ENCODE peak calls at places on chromosomes 12 and 14, in ten cellular contexts. One of them, this sample, is unnamed.

GRCh38 chr12:39071611-39072010 is 166.2 kb upstream of the CPNE8 start:
- DNase-seq in mesenchymal stem cell: no peak
- DNase-seq in neural progenitor cell: no peak
- DNase-seq in GM23248: no peak
- DNase-seq in fibroblast of lung: no peak
- DNase-seq in neuronal stem cell: no peak
- DNase-seq in DND-41: no peak
- DNase-seq in PC-3: no peak
- DNase-seq in IMR-90: no peak
- DNase-seq in mesendoderm: no peak
- DNase-seq in this sample: no peak

GRCh38 chr14:96635850-96636249 is 133.7 kb downstream of the PAPOLA start:
- DNase-seq in mesenchymal stem cell: no peak
- DNase-seq in neural progenitor cell: no peak
- DNase-seq in GM23248: no peak
- DNase-seq in fibroblast of lung: no peak
- DNase-seq in neuronal stem cell: no peak
- DNase-seq in DND-41: no peak
- DNase-seq in PC-3: peak; percentile 19
- DNase-seq in IMR-90: no peak
- DNase-seq in mesendoderm: no peak
- DNase-seq in this sample: no peak

GRCh38 chr12:23093488-23093887 is 468.5 kb downstream of the ETNK1 start:
- DNase-seq in mesenchymal stem cell: no peak
- DNase-seq in neural progenitor cell: no peak
- DNase-seq in GM23248: no peak
- DNase-seq in fibroblast of lung: peak; percentile 46
- DNase-seq in neuronal stem cell: no peak
- DNase-seq in DND-41: no peak
- DNase-seq in PC-3: no peak
- DNase-seq in IMR-90: peak; percentile 9
- DNase-seq in mesendoderm: no peak
- DNase-seq in this sample: no peak

GRCh38 chr12:6559500-6559899 is 3.7 kb upstream of the IFFO1 start:
- DNase-seq in mesenchymal stem cell: no peak
- DNase-seq in neural progenitor cell: no peak
- DNase-seq in GM23248: no peak
- DNase-seq in fibroblast of lung: no peak
- DNase-seq in neuronal stem cell: no peak
- DNase-seq in DND-41: no peak
- DNase-seq in PC-3: no peak
- DNase-seq in IMR-90: no peak
- DNase-seq in mesendoderm: no peak
- DNase-seq in this sample: no peak

GRCh38 chr14:74618078-74618952 is 6.3 kb upstream of the LTBP2 start:
- DNase-seq in mesenchymal stem cell: peak; percentile 91
- DNase-seq in neural progenitor cell: no peak
- DNase-seq in GM23248: peak; percentile 85
- DNase-seq in fibroblast of lung: peak; percentile 70
- DNase-seq in neuronal stem cell: no peak
- DNase-seq in DND-41: peak; percentile 67
- DNase-seq in PC-3: peak; percentile 93
- DNase-seq in IMR-90: peak; percentile 74
- DNase-seq in mesendoderm: peak; percentile 70
- DNase-seq in this sample: peak; percentile 57

GRCh38 chr12:104201238-104202001 is 14.2 kb upstream of the TXNRD1 start:
- DNase-seq in mesenchymal stem cell: peak; percentile 74
- DNase-seq in neural progenitor cell: peak; percentile 77
- DNase-seq in GM23248: peak; percentile 70
- DNase-seq in fibroblast of lung: peak; percentile 81
- DNase-seq in neuronal stem cell: peak; percentile 62
- DNase-seq in DND-41: peak; percentile 55
- DNase-seq in PC-3: peak; percentile 84
- DNase-seq in IMR-90: peak; percentile 72
- DNase-seq in mesendoderm: peak; percentile 82
- DNase-seq in this sample: peak; percentile 85

GRCh38 chr14:74563621-74564159 is 48.3 kb downstream of the LTBP2 start:
- DNase-seq in mesenchymal stem cell: no peak
- DNase-seq in neural progenitor cell: no peak
- DNase-seq in GM23248: no peak
- DNase-seq in fibroblast of lung: no peak
- DNase-seq in neuronal stem cell: no peak
- DNase-seq in DND-41: no peak
- DNase-seq in PC-3: no peak
- DNase-seq in IMR-90: peak; percentile 31
- DNase-seq in mesendoderm: no peak
- DNase-seq in this sample: no peak

GRCh38 chr14:93857500-93857899 is 69.2 kb upstream of the PRIMA1 start:
- DNase-seq in mesenchymal stem cell: no peak
- DNase-seq in neural progenitor cell: peak; percentile 47
- DNase-seq in GM23248: no peak
- DNase-seq in fibroblast of lung: no peak
- DNase-seq in neuronal stem cell: no peak
- DNase-seq in DND-41: no peak
- DNase-seq in PC-3: no peak
- DNase-seq in IMR-90: no peak
- DNase-seq in mesendoderm: peak; percentile 65
- DNase-seq in this sample: peak; percentile 79

GRCh38 chr14:82720931-82721330 is 1187.3 kb upstream of the SEL1L start:
- DNase-seq in mesenchymal stem cell: no peak
- DNase-seq in neural progenitor cell: peak; percentile 5
- DNase-seq in GM23248: no peak
- DNase-seq in fibroblast of lung: no peak
- DNase-seq in neuronal stem cell: no peak
- DNase-seq in DND-41: no peak
- DNase-seq in PC-3: no peak
- DNase-seq in IMR-90: no peak
- DNase-seq in mesendoderm: peak; percentile 2
- DNase-seq in this sample: peak; percentile 52

GRCh38 chr12:22410497-22410896 is 76.0 kb upstream of the ST8SIA1 start:
- DNase-seq in mesenchymal stem cell: no peak
- DNase-seq in neural progenitor cell: no peak
- DNase-seq in GM23248: no peak
- DNase-seq in fibroblast of lung: no peak
- DNase-seq in neuronal stem cell: no peak
- DNase-seq in DND-41: no peak
- DNase-seq in PC-3: peak; percentile 93
- DNase-seq in IMR-90: no peak
- DNase-seq in mesendoderm: peak; percentile 2
- DNase-seq in this sample: no peak

GRCh38 chr12:132557969-132558856 is 52.2 kb downstream of the LRCOL1 start:
- DNase-seq in mesenchymal stem cell: no peak
- DNase-seq in neural progenitor cell: no peak
- DNase-seq in GM23248: no peak
- DNase-seq in fibroblast of lung: no peak
- DNase-seq in neuronal stem cell: no peak
- DNase-seq in DND-41: no peak
- DNase-seq in PC-3: no peak
- DNase-seq in IMR-90: no peak
- DNase-seq in mesendoderm: peak; percentile 28
- DNase-seq in this sample: no peak

GRCh38 chr12:11545438-11546330 is 103.8 kb upstream of the ETV6 start:
- DNase-seq in mesenchymal stem cell: no peak
- DNase-seq in neural progenitor cell: no peak
- DNase-seq in GM23248: no peak
- DNase-seq in fibroblast of lung: no peak
- DNase-seq in neuronal stem cell: no peak
- DNase-seq in DND-41: peak; percentile 87
- DNase-seq in PC-3: no peak
- DNase-seq in IMR-90: no peak
- DNase-seq in mesendoderm: peak; percentile 58
- DNase-seq in this sample: no peak

GRCh38 chr14:82657186-82657675 is 1123.6 kb upstream of the SEL1L start:
- DNase-seq in mesenchymal stem cell: peak; percentile 9
- DNase-seq in neural progenitor cell: no peak
- DNase-seq in GM23248: no peak
- DNase-seq in fibroblast of lung: no peak
- DNase-seq in neuronal stem cell: no peak
- DNase-seq in DND-41: no peak
- DNase-seq in PC-3: no peak
- DNase-seq in IMR-90: no peak
- DNase-seq in mesendoderm: no peak
- DNase-seq in this sample: no peak

GRCh38 chr12:6917491-6918231 is 3.3 kb downstream of the ENO2 start:
- DNase-seq in mesenchymal stem cell: no peak
- DNase-seq in neural progenitor cell: no peak
- DNase-seq in GM23248: peak; percentile 51
- DNase-seq in fibroblast of lung: no peak
- DNase-seq in neuronal stem cell: no peak
- DNase-seq in DND-41: no peak
- DNase-seq in PC-3: no peak
- DNase-seq in IMR-90: peak; percentile 65
- DNase-seq in mesendoderm: peak; percentile 72
- DNase-seq in this sample: peak; percentile 66

GRCh38 chr14:25518347-25518746 is 468.4 kb upstream of the STXBP6 start:
- DNase-seq in mesenchymal stem cell: no peak
- DNase-seq in neural progenitor cell: peak; percentile 6
- DNase-seq in GM23248: no peak
- DNase-seq in fibroblast of lung: no peak
- DNase-seq in neuronal stem cell: no peak
- DNase-seq in DND-41: no peak
- DNase-seq in PC-3: no peak
- DNase-seq in IMR-90: no peak
- DNase-seq in mesendoderm: peak; percentile 8
- DNase-seq in this sample: no peak

DNA sequence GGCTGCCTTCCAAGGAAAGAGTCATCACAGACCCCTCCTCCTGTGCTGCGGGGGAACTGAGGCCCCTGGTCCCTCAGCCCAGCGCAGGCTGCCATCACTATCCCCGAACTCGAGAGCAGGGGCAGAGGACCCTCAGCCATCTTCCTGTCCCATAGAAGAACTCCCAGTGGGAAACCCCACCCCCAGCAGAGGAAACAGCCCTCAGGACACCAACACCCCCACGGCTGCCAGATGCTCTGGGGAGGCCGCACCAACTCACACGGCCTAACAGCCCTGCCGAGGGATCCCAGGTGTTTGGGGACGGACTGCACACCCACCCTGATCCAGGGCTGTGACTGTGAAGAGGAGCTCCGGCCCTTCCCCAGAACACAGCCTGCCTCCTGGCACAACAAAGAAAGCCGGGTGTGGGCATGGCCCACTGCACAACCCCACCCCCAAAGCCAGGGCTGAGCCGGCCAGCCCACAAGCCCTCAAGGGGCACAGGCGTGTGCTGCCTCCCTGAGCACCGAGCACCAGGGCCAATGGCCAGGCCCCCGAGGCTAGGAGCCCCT is 16.3 kb upstream of the C14orf180 start:
- DNase-seq in mesenchymal stem cell: no peak
- DNase-seq in neural progenitor cell: no peak
- DNase-seq in GM23248: no peak
- DNase-seq in fibroblast of lung: no peak
- DNase-seq in neuronal stem cell: no peak
- DNase-seq in DND-41: no peak
- DNase-seq in PC-3: no peak
- DNase-seq in IMR-90: no peak
- DNase-seq in mesendoderm: no peak
- DNase-seq in this sample: no peak
- H3K9ac ChIP-seq in mesenchymal stem cell: no peak overlapping the region
- H3K9ac ChIP-seq in neural progenitor cell: no peak overlapping the region
- H3K9ac ChIP-seq in GM23248: no peak overlapping the region
- H3K9ac ChIP-seq in fibroblast of lung: no peak overlapping the region
- H3K9ac ChIP-seq in neuronal stem cell: peak overlapping the region; percentile 60
- H3K9ac ChIP-seq in DND-41: no peak overlapping the region
- H3K9ac ChIP-seq in PC-3: no peak overlapping the region
- H3K9ac ChIP-seq in IMR-90: no peak overlapping the region
- H3K9ac ChIP-seq in mesendoderm: peak overlapping the region; percentile 4
- H3K9ac ChIP-seq in this sample: no peak overlapping the region

GRCh38 chr14:95123895-95124579 is 33.3 kb downstream of the DICER1 start:
- DNase-seq in mesenchymal stem cell: no peak
- DNase-seq in neural progenitor cell: no peak
- DNase-seq in GM23248: no peak
- DNase-seq in fibroblast of lung: no peak
- DNase-seq in neuronal stem cell: no peak
- DNase-seq in DND-41: no peak
- DNase-seq in PC-3: no peak
- DNase-seq in IMR-90: no peak
- DNase-seq in mesendoderm: no peak
- DNase-seq in this sample: no peak
- H3K36me3 ChIP-seq in mesenchymal stem cell: peaks cover 65% of the 10 kb centered on the region
- H3K36me3 ChIP-seq in neural progenitor cell: no peaks in the 10 kb centered on the region
- H3K36me3 ChIP-seq in GM23248: peaks cover 52% of the 10 kb centered on the region
- H3K36me3 ChIP-seq in fibroblast of lung: peaks cover 3% of the 10 kb centered on the region
- H3K36me3 ChIP-seq in neuronal stem cell: peaks cover 92% of the 10 kb centered on the region
- H3K36me3 ChIP-seq in DND-41: peaks cover 88% of the 10 kb centered on the region
- H3K36me3 ChIP-seq in PC-3: peaks cover 24% of the 10 kb centered on the region
- H3K36me3 ChIP-seq in IMR-90: peaks cover 11% of the 10 kb centered on the region
- H3K36me3 ChIP-seq in mesendoderm: peaks cover 1% of the 10 kb centered on the region
- H3K36me3 ChIP-seq in this sample: peaks cover 70% of the 10 kb centered on the region

DNA sequence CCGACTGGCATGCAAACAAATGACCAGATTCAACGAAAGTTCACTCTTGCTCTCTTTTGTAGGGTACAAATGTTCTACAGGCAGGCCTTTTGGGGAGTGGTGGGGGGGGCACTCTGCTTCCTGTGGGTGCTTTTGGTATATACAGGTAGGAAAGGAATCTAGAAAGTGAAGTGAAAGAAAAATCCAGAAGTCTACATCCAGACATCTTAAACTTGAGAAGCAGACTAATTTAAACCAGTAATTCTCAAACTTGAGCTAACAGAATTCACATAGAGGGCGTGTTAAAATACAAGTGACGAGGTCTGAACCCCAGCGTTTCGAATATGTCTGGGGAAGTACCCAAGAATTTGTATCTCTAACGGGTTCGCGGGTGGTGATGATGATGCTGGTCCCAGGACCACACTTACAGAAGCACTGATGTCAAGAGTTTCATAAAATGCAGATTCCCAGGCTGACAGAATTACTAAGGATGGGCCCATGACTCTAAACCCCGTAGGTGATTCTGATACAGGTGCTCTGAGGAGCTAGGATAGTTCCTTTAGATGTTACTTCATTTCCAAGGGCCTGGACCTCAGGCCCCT is 480 bp upstream of the GPR135 start:
- DNase-seq in mesenchymal stem cell: no peak
- DNase-seq in neural progenitor cell: no peak
- DNase-seq in GM23248: no peak
- DNase-seq in fibroblast of lung: no peak
- DNase-seq in neuronal stem cell: no peak
- DNase-seq in DND-41: no peak
- DNase-seq in PC-3: no peak
- DNase-seq in IMR-90: no peak
- DNase-seq in mesendoderm: no peak
- DNase-seq in this sample: no peak
- H3K27ac ChIP-seq in mesenchymal stem cell: no peak overlapping the region
- H3K27ac ChIP-seq in neural progenitor cell: no peak overlapping the region
- H3K27ac ChIP-seq in GM23248: no peak overlapping the region
- H3K27ac ChIP-seq in fibroblast of lung: no peak overlapping the region
- H3K27ac ChIP-seq in neuronal stem cell: no peak overlapping the region
- H3K27ac ChIP-seq in DND-41: no peak overlapping the region
- H3K27ac ChIP-seq in PC-3: no peak overlapping the region
- H3K27ac ChIP-seq in IMR-90: no peak overlapping the region
- H3K27ac ChIP-seq in mesendoderm: no peak overlapping the region
- H3K27ac ChIP-seq in this sample: no peak overlapping the region

GRCh38 chr14:55881577-55882241 is 236.5 kb upstream of the PELI2 start:
- DNase-seq in mesenchymal stem cell: peak; percentile 43
- DNase-seq in neural progenitor cell: no peak
- DNase-seq in GM23248: peak; percentile 29
- DNase-seq in fibroblast of lung: no peak
- DNase-seq in neuronal stem cell: no peak
- DNase-seq in DND-41: no peak
- DNase-seq in PC-3: peak; percentile 27
- DNase-seq in IMR-90: peak; percentile 16
- DNase-seq in mesendoderm: peak; percentile 62
- DNase-seq in this sample: peak; percentile 66
- H3K9ac ChIP-seq in mesenchymal stem cell: no peak overlapping the region
- H3K9ac ChIP-seq in neural progenitor cell: no peak overlapping the region
- H3K9ac ChIP-seq in GM23248: no peak overlapping the region
- H3K9ac ChIP-seq in fibroblast of lung: no peak overlapping the region
- H3K9ac ChIP-seq in neuronal stem cell: no peak overlapping the region
- H3K9ac ChIP-seq in DND-41: no peak overlapping the region
- H3K9ac ChIP-seq in PC-3: no peak overlapping the region
- H3K9ac ChIP-seq in IMR-90: no peak overlapping the region
- H3K9ac ChIP-seq in mesendoderm: no peak overlapping the region
- H3K9ac ChIP-seq in this sample: no peak overlapping the region